ENCODE peak calls at places on chromosomes 2 and 18, in eight cellular contexts. B, H, T, Y, U, X, L and E are unnamed samples.

GRCh38 chr2:1808921-1809551 is 64.7 kb upstream of the PXDN start:
- DNase-seq in B (no peak), H (no peak), T (no peak), Y (no peak), U (no peak), X (no peak), L (no peak), E (no peak)

GRCh38 chr18:13611058-13611615 is 115.2 kb downstream of the FAM210A start:
- DNase-seq in B (peak), H (no peak), T (peak), Y (no peak), U (no peak), X (peak), L (peak), E (no peak)

GRCh38 chr2:175880-176800 is 87.7 kb downstream of the SH3YL1 start:
- DNase-seq in B (no peak), H (no peak), T (no peak), Y (no peak), U (no peak), X (no peak), L (no peak), E (no peak)

GRCh38 chr2:174485763-174486613 is 841 bp downstream of the GPR155 start:
- DNase-seq in B (no peak), H (peak), T (no peak), Y (peak), U (no peak), X (peak), L (peak), E (peak)

GRCh38 chr18:47754311-47755101 is 176.0 kb downstream of the SMAD2 start:
- DNase-seq in B (peak), H (peak), T (no peak), Y (peak), U (peak), X (no peak), L (peak), E (peak)

GRCh38 chr2:200415455-200415854 is 94.4 kb downstream of the KCTD18 start:
- DNase-seq in B (no peak), H (no peak), T (no peak), Y (no peak), U (no peak), X (no peak), L (no peak), E (no peak)

GRCh38 chr2:44136186-44136585 is 32.5 kb upstream of the PPM1B start:
- DNase-seq in B (no peak), H (peak), T (no peak), Y (no peak), U (peak), X (no peak), L (no peak), E (no peak)

GRCh38 chr2:70510213-70510820 is 43.3 kb downstream of the TGFA start:
- DNase-seq in B (no peak), H (peak), T (peak), Y (no peak), U (no peak), X (no peak), L (no peak), E (no peak)

GRCh38 chr18:52582516-52582915 is 242.5 kb downstream of the DCC start:
- DNase-seq in B (no peak), H (no peak), T (no peak), Y (no peak), U (no peak), X (no peak), L (no peak), E (no peak)

GRCh38 chr2:148167855-148168254 is 147.0 kb downstream of the MBD5 start:
- DNase-seq in B (no peak), H (no peak), T (no peak), Y (no peak), U (no peak), X (no peak), L (no peak), E (no peak)

GRCh38 chr2:16612490-16612889 is 53.1 kb downstream of the CYRIA start:
- DNase-seq in B (no peak), H (no peak), T (no peak), Y (no peak), U (no peak), X (no peak), L (no peak), E (no peak)

GRCh38 chr2:143165291-143165690 is 36.1 kb downstream of the ARHGAP15 start:
- DNase-seq in B (no peak), H (no peak), T (no peak), Y (no peak), U (no peak), X (no peak), L (no peak), E (no peak)

GRCh38 chr2:1430491-1430890 is 17.2 kb downstream of the TPO start:
- DNase-seq in B (no peak), H (no peak), T (no peak), Y (no peak), U (no peak), X (no peak), L (no peak), E (no peak)

GRCh38 chr18:6776193-6776592 is 46.7 kb downstream of the ARHGAP28 start:
- DNase-seq in B (no peak), H (no peak), T (no peak), Y (no peak), U (no peak), X (no peak), L (no peak), E (no peak)

GRCh38 chr18:36424741-36425142 is 127.2 kb downstream of the FHOD3 start:
- DNase-seq in B (no peak), H (peak), T (no peak), Y (no peak), U (peak), X (no peak), L (no peak), E (no peak)
- TF ChIP-seq CTCF in B (no peak), H (no peak), T (no peak), Y (no peak), U (no peak), X (no peak), L (no peak), E (no peak)

DNA sequence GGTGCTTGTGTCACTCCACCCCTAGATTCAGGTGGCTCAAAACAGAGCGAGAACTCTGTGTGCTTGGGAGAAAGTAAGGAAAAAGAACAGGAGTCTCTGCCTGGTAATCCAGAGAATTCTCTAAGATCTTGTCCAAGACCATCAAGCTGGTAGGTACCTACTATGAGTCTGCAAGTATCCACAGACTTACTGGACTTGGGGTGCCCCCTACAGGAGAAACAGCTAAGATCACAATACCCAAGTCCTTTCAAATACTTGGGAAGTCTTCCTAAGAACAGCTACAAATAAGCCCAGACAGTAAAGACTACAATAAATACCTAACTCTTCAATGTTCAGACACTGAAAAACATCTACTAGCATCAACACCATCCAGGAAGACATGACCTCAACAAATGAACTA is 1143.6 kb upstream of the ACVR2A start:
- DNase-seq in B (no peak), H (peak), T (no peak), Y (no peak), U (peak), X (no peak), L (no peak), E (no peak)
- TF ChIP-seq CTCF in B (no peak), H (no peak), T (no peak), Y (no peak), U (no peak), X (no peak), L (peak), E (no peak)

DNA sequence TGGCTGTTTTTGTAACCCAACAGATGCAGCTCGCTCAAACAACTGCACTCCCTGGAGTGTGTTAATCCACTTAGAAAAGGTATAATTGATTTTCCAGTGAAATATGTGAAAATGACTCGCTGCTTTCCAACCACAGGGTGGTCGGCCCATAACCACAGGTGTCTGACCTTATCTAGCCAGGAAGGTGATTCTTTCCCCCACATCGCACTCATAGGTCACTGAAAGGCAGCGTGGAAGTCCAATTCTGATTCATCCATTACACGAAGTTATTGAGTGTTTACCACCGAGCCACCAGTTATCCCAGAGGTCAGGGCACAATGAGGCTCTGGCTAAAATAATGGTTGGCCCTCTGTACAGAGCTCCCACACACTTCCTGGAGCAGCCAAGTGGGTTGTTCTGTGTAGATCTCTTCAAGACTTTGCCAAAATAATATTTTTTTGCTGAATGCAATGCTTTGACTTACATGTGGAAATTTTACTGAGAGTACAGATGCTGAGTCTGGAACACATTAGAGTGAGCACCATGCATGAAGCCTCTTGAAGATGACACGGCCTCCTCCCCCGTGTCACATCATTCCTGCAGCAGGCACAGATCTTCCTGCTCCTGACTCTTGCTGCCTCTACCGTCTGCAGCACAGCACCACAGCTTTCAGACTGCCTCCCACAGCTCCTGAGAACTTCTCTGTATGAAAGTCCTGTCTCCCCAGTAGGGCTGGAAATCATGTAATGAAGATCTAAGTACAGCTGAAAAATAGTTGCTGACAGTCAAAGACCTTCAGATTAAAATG is 396.1 kb downstream of the ZNF516 start:
- DNase-seq in B (no peak), H (no peak), T (no peak), Y (no peak), U (no peak), X (no peak), L (no peak), E (no peak)
- TF ChIP-seq CTCF in B (no peak), H (no peak), T (no peak), Y (no peak), U (no peak), X (no peak), L (no peak), E (no peak)

GRCh38 chr2:193776988-193777387 is 1582.3 kb upstream of the TMEFF2 start:
- DNase-seq in B (no peak), H (no peak), T (no peak), Y (no peak), U (no peak), X (no peak), L (no peak), E (no peak)
- TF ChIP-seq CTCF in B (no peak), H (no peak), T (no peak), Y (no peak), U (no peak), X (no peak), L (no peak), E (no peak)

DNA sequence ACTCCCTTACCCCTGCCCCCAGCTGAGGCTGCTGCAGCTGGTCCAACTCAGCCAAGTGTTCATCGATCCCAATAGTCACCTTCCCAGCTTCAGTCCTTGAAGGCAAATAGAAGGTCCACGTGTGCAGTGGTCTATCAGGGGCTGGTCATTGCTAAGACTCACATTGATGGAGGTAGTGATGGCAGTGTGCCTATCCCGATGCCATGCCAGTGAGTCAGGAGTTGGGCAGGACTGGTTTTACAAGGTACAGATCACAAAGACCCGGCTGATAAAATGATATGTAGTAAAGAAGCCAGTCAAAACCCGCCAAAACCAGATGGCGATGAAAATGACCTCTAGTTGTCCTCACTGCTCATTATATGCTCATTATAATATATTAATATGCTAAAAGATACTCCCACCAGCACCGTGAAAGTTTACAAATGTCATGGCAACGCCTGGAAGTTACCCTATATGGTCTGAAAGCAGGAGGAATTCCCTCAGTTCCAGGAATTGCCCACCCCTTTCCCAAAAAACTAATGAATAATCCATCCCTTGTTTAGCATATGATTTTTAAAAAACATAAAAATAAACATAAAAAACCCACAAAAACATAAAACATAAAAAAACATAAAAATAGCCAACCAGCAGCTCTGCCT is 2.9 kb upstream of the C2orf80 start:
- DNase-seq in B (no peak), H (peak), T (no peak), Y (no peak), U (no peak), X (no peak), L (no peak), E (no peak)
- TF ChIP-seq CTCF in B (no peak), H (no peak), T (no peak), Y (no peak), U (no peak), X (no peak), L (no peak), E (no peak)

GRCh38 chr18:42275138-42275535 is 320.1 kb downstream of the PIK3C3 start:
- DNase-seq in B (no peak), H (no peak), T (no peak), Y (no peak), U (no peak), X (no peak), L (no peak), E (no peak)

GRCh38 chr18:42268793-42269192 is 313.8 kb downstream of the PIK3C3 start:
- DNase-seq in B (no peak), H (no peak), T (no peak), Y (no peak), U (no peak), X (no peak), L (no peak), E (no peak)

GRCh38 chr18:42274488-42275137 is 319.6 kb downstream of the PIK3C3 start:
- DNase-seq in B (no peak), H (peak), T (no peak), Y (peak), U (peak), X (no peak), L (peak), E (no peak)

GRCh38 chr18:42268186-42268725 is 313.2 kb downstream of the PIK3C3 start:
- DNase-seq in B (no peak), H (no peak), T (no peak), Y (no peak), U (no peak), X (no peak), L (no peak), E (no peak)

GRCh38 chr18:42271656-42272355 is 316.8 kb downstream of the PIK3C3 start:
- DNase-seq in B (no peak), H (no peak), T (no peak), Y (no peak), U (no peak), X (no peak), L (no peak), E (no peak)
- TF ChIP-seq CTCF in B (no peak), H (no peak), T (no peak), Y (no peak), U (no peak), X (no peak), L (no peak), E (no peak)